ENCODE peak calls at places on chromosome 13, in six cellular contexts. One of them, this sample, is unnamed.

GRCh38 chr13:83819156-83819555 is 63.1 kb downstream of the SLITRK1 start:
- DNase-seq in activated CD4-positive, alpha-beta T cell treated with anti-CD3 and anti-CD28 coated beads for 24 hours: no peak
- DNase-seq in CD8-positive, alpha-beta T cell: no peak
- DNase-seq in HuH-7: no peak
- DNase-seq in KBM-7: no peak
- DNase-seq in retina: no peak
- DNase-seq in this sample: no peak

GRCh38 chr13:113016526-113017295 is 47.7 kb downstream of the MCF2L start:
- DNase-seq in CD8-positive, alpha-beta T cell: no peak
- DNase-seq in retina: no peak
- DNase-seq in HuH-7: no peak
- DNase-seq in activated CD4-positive, alpha-beta T cell treated with anti-CD3 and anti-CD28 coated beads for 24 hours: no peak
- DNase-seq in KBM-7: no peak
- DNase-seq in this sample: no peak

GRCh38 chr13:84607614-84608013 is 725.3 kb upstream of the SLITRK1 start:
- DNase-seq in CD8-positive, alpha-beta T cell: no peak
- DNase-seq in activated CD4-positive, alpha-beta T cell treated with anti-CD3 and anti-CD28 coated beads for 24 hours: no peak
- DNase-seq in retina: no peak
- DNase-seq in HuH-7: no peak
- DNase-seq in KBM-7: no peak
- DNase-seq in this sample: no peak

GRCh38 chr13:93226623-93227279 is at the start of gene GPC6:
- DNase-seq in HuH-7: peak; percentile 47
- DNase-seq in retina: no peak
- DNase-seq in KBM-7: peak; percentile 94
- DNase-seq in activated CD4-positive, alpha-beta T cell treated with anti-CD3 and anti-CD28 coated beads for 24 hours: no peak
- DNase-seq in CD8-positive, alpha-beta T cell: no peak
- DNase-seq in this sample: no peak

GRCh38 chr13:28532226-28533048 is 37.5 kb upstream of the FLT1 start:
- DNase-seq in activated CD4-positive, alpha-beta T cell treated with anti-CD3 and anti-CD28 coated beads for 24 hours: no peak
- DNase-seq in CD8-positive, alpha-beta T cell: no peak
- DNase-seq in retina: peak; percentile 77
- DNase-seq in KBM-7: no peak
- DNase-seq in HuH-7: no peak
- DNase-seq in this sample: no peak

GRCh38 chr13:113299951-113300350 is 2.9 kb downstream of the LAMP1 start:
- DNase-seq in activated CD4-positive, alpha-beta T cell treated with anti-CD3 and anti-CD28 coated beads for 24 hours: no peak
- DNase-seq in retina: no peak
- DNase-seq in CD8-positive, alpha-beta T cell: no peak
- DNase-seq in HuH-7: peak; percentile 76
- DNase-seq in KBM-7: peak; percentile 20
- DNase-seq in this sample: no peak

GRCh38 chr13:47897411-47898050 is 103.5 kb downstream of the SUCLA2 start:
- DNase-seq in KBM-7: no peak
- DNase-seq in activated CD4-positive, alpha-beta T cell treated with anti-CD3 and anti-CD28 coated beads for 24 hours: no peak
- DNase-seq in retina: no peak
- DNase-seq in CD8-positive, alpha-beta T cell: no peak
- DNase-seq in HuH-7: no peak
- DNase-seq in this sample: no peak

GRCh38 chr13:82719987-82720386 is 1162.3 kb downstream of the SLITRK1 start:
- DNase-seq in HuH-7: no peak
- DNase-seq in CD8-positive, alpha-beta T cell: no peak
- DNase-seq in KBM-7: no peak
- DNase-seq in activated CD4-positive, alpha-beta T cell treated with anti-CD3 and anti-CD28 coated beads for 24 hours: no peak
- DNase-seq in retina: no peak
- DNase-seq in this sample: no peak

GRCh38 chr13:112219753-112220152 is 152.8 kb downstream of the SOX1 start:
- DNase-seq in KBM-7: no peak
- DNase-seq in retina: no peak
- DNase-seq in HuH-7: no peak
- DNase-seq in activated CD4-positive, alpha-beta T cell treated with anti-CD3 and anti-CD28 coated beads for 24 hours: no peak
- DNase-seq in CD8-positive, alpha-beta T cell: no peak
- DNase-seq in this sample: no peak